ENCODE peak calls at places on chromosomes 1 and 21, in four cellular contexts. X is caudate nucleus, I is mesendoderm, K is upper lobe of left lung. R is an unnamed sample.

GRCh38 chr1:18434041-18434440 is 46.7 kb upstream of the KLHDC7A start:
- DNase-seq in X (no peak), I (no peak), K (no peak), R (no peak)

GRCh38 chr1:16124377-16125087 is 31.3 kb downstream of the EPHA2 start:
- DNase-seq in X (no peak), I (no peak), K (no peak), R (no peak)

GRCh38 chr1:232381676-232382075 is 248.3 kb downstream of the SIPA1L2 start:
- DNase-seq in X (no peak), I (no peak), K (no peak), R (no peak)

GRCh38 chr1:165914136-165914798 is 86.9 kb downstream of the UCK2 start:
- DNase-seq in X (peak), I (peak), K (no peak), R (no peak)

GRCh38 chr1:61055110-61055614 is 27.2 kb upstream of the NFIA start:
- DNase-seq in X (no peak), I (no peak), K (no peak), R (no peak)

GRCh38 chr1:112603541-112603940 is 15.4 kb downstream of the ST7L start:
- DNase-seq in X (no peak), I (no peak), K (no peak), R (no peak)

GRCh38 chr21:46054447-46054846 is 43.5 kb upstream of the COL6A2 start:
- DNase-seq in X (no peak), I (peak), K (no peak), R (no peak)

GRCh38 chr1:94636625-94637024 is 95.1 kb upstream of the F3 start:
- DNase-seq in X (no peak), I (peak), K (no peak), R (no peak)

GRCh38 chr21:35697321-35697808 is 363.0 kb downstream of the SETD4 start:
- DNase-seq in X (no peak), I (no peak), K (no peak), R (no peak)

GRCh38 chr1:154925335-154926170 is 11.0 kb downstream of the PMVK start:
- DNase-seq in X (no peak), I (no peak), K (no peak), R (no peak)

GRCh38 chr1:111620412-111620971 is 903 bp downstream of the RAP1A start:
- DNase-seq in X (no peak), I (peak), K (no peak), R (no peak)

GRCh38 chr1:246978785-246979184 is 29.1 kb downstream of the ZNF695 start:
- DNase-seq in X (no peak), I (no peak), K (no peak), R (no peak)

GRCh38 chr21:45278156-45278911 is 9.4 kb downstream of the POFUT2 start:
- DNase-seq in X (no peak), I (no peak), K (no peak), R (no peak)

GRCh38 chr1:195664628-195665027 is 943.6 kb downstream of the KCNT2 start:
- DNase-seq in X (no peak), I (no peak), K (no peak), R (no peak)

GRCh38 chr1:90133133-90133532 is 138.2 kb downstream of the ZNF326 start:
- DNase-seq in X (no peak), I (peak), K (no peak), R (no peak)

GRCh38 chr1:227900571-227901051 is 47.1 kb downstream of the WNT9A start:
- DNase-seq in X (no peak), I (no peak), K (no peak), R (no peak)

GRCh38 chr1:48018799-48019198 is 21.6 kb upstream of the TRABD2B start:
- DNase-seq in X (no peak), I (no peak), K (peak), R (no peak)

GRCh38 chr21:25176637-25177412 is 430.5 kb downstream of the MRPL39 start:
- DNase-seq in X (no peak), I (no peak), K (no peak), R (no peak)

GRCh38 chr1:31792541-31792940 is 23.3 kb downstream of the SPOCD1 start:
- DNase-seq in X (no peak), I (no peak), K (peak), R (no peak)

GRCh38 chr1:152034654-152035405 is 2.0 kb downstream of the S100A11 start:
- DNase-seq in X (no peak), I (peak), K (no peak), R (no peak)

GRCh38 chr1:22143065-22143514 is at the start of gene WNT4:
- DNase-seq in X (no peak), I (peak), K (peak), R (no peak)
- H3K27ac ChIP-seq in X (no peak), I (no peak), K (peak), R (no peak)

GRCh38 chr1:10494418-10494753 is 19.6 kb downstream of the PEX14 start:
- DNase-seq in X (no peak), I (no peak), K (no peak), R (no peak)

GRCh38 chr1:10495475-10495817 is 20.7 kb downstream of the PEX14 start:
- DNase-seq in X (no peak), I (no peak), K (no peak), R (no peak)

GRCh38 chr1:10494754-10495474 is 20.2 kb downstream of the PEX14 start:
- DNase-seq in X (peak), I (peak), K (no peak), R (no peak)

GRCh38 chr1:10489291-10490055 is 14.7 kb downstream of the PEX14 start:
- DNase-seq in X (no peak), I (no peak), K (no peak), R (no peak)

DNA sequence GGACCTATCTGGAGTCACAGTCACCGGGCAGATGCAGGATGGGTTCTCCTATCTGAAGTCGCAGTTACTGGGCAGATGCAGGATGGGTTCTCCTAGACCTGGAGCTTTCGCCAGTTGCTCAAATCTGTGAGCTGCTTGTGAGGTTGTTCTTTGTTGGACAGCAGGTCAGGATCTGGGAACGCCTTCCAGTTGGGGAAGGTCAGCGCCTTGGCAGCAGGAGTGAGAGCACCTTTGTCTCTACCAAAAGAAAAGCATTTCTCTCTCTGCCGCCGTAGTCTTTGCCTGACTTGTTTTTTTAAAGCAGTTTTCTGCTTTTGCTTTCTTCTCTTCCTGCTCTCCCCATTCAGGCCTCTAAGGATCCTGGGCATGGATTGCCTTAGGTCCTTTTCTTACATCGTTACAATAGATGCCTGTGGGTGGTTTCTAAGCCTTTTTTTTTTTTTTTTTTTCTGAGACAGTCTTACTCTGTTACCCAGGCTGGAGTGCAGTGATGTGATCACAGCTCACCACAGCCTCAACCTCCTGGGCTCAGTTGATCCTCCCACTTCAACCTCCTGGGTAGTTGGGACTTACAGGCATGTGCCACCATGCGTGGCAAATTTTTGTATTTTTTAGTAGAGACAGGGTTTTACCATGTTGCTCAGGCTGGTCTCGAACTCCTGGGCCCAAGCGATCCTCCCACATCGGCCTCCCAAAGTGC is 15.7 kb downstream of the PEX14 start:
- DNase-seq in X (no peak), I (no peak), K (no peak), R (no peak)
- H3K27ac ChIP-seq in X (no peak), I (no peak), K (no peak), R (no peak)

GRCh38 chr1:170221031-170221430 is 75.3 kb downstream of the NTMT2 start:
- DNase-seq in X (no peak), I (no peak), K (no peak), R (peak)
- H3K27ac ChIP-seq in X (no peak), I (no peak), K (no peak), R (peak)

DNA sequence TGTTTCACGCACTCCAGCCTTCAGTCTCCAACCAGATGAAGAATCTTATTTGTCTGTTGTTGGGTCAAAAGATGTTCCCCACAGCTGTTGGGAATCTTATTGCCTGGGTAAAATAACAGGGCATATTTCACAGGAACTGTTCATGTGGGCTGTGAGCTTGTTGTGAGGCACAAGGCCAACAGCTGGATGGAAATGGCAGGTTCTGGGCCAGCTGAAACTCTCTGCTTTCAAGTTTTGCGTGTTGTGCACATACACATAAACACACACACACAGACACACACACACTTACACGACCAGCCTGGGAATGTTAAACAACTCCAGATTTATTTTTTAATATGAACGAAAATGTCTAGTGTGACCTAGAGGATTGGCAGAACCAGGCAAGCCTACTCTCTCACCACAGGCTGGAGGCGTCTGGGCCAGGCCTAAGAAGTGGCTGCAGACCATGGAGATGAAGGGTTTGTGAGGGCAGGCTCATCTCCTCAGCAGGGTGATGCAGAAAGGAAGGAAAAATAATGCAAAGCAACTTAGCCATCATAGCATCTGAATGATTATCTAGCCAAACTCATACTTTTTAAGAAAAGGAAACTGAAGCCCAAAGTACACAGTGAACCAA is 357.0 kb downstream of the TTLL7 start:
- DNase-seq in X (no peak), I (no peak), K (no peak), R (no peak)
- H3K27ac ChIP-seq in X (no peak), I (no peak), K (peak), R (peak)

GRCh38 chr1:68015369-68015768 is 35.1 kb downstream of the DIRAS3 start:
- DNase-seq in X (no peak), I (no peak), K (no peak), R (no peak)
- H3K27ac ChIP-seq in X (peak), I (no peak), K (no peak), R (no peak)

DNA sequence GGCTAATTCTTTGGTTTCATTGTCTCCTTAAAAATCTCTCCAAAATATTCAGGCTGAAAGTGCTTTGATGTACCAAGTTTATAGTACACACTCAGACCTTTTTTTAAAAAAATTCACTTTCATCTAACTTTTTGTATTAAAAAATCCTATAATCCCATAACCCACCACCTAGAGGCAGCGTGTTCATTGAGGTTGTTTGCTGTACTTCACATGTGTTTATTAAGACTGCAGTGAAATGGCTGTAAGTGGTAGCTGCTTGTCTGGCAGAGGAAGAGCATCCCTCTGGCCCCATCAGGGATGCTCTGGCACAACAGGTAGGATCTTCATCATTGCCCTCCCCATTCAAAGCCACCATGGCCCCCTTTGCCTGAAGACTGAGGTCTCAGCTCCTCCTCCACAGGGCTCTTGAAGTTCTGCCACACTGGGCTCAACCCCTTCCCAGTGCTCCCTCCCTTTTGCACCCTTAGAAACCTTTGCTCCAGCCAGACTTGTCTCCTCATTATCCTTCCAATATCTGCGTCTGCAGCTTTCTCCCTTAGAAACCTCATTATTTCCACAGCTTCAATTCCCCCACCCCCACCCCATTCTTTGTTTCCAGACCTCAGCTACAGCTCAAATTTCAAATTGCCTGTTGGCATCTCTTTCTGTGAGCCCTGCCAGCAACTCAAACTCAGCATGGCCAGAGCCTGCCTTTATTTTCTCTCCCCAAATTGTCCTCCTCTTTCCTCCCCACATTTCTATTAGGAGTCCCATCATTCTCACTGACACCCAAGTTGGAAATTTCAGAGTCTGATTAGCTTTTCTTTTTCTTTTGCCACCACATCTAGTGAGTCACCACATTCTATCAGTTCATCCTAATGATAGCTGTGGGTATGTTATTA is 369.6 kb upstream of the USP24 start:
- DNase-seq in X (no peak), I (peak), K (no peak), R (no peak)
- H3K27ac ChIP-seq in X (no peak), I (no peak), K (no peak), R (peak)

GRCh38 chr1:39266269-39266668 is 61.8 kb downstream of the MACF1 start:
- DNase-seq in X (no peak), I (peak), K (no peak), R (no peak)
- H3K27ac ChIP-seq in X (no peak), I (no peak), K (no peak), R (no peak)

GRCh38 chr1:229027622-229028182 is 243.2 kb upstream of the RAB4A start:
- DNase-seq in X (no peak), I (peak), K (no peak), R (no peak)
- H3K27ac ChIP-seq in X (no peak), I (peak), K (peak), R (no peak)

GRCh38 chr1:53112861-53113260 is 29.6 kb downstream of the SLC1A7 start:
- DNase-seq in X (no peak), I (no peak), K (no peak), R (no peak)
- H3K27ac ChIP-seq in X (no peak), I (no peak), K (no peak), R (peak)